ENCODE peak calls at places on chromosomes 4 and X, in nine cellular contexts. E is spleen, Z is K562, Y is prostate gland, A is stomach, Q is HCT116, X is SK-N-SH, V is breast epithelium, D is esophagus muscularis mucosa. N is an unnamed sample.
A peak's percentile ranks its signal among the peaks of the same experiment; 100 is the strongest.

GRCh38 chr4:95181446-95182306 is 367.1 kb downstream of the UNC5C start:
- DNase-seq in E (no peak), Z (peak; percentile 62), Y (no peak), A (no peak), Q (no peak), X (peak; percentile 52), V (no peak), D (peak; percentile 45), N (no peak)

GRCh38 chr4:177356191-177356590 is 46.5 kb downstream of the NEIL3 start:
- DNase-seq in E (no peak), Z (no peak), Y (no peak), A (no peak), Q (no peak), X (no peak), V (no peak), D (no peak), N (no peak)

GRCh38 chr4:45442466-45442865 is 681.4 kb downstream of the GABRG1 start:
- DNase-seq in E (no peak), Z (peak; percentile 1), Y (no peak), A (no peak), Q (no peak), X (peak; percentile 21), V (no peak), D (no peak), N (no peak)

GRCh38 chr4:137509855-137510282 is 22.4 kb downstream of the PCDH18 start:
- DNase-seq in E (no peak), Z (no peak), Y (no peak), A (no peak), Q (peak; percentile 24), X (no peak), V (no peak), D (no peak), N (no peak)

GRCh38 chrX:72271091-72271490 is 6.0 kb downstream of the RPS4X start:
- DNase-seq in E (no peak), Z (no peak), Y (no peak), A (no peak), Q (no peak), X (no peak), V (no peak), D (no peak), N (no peak)

GRCh38 chrX:71167031-71167781 is 22.6 kb downstream of the NLGN3 start:
- DNase-seq in E (peak; percentile 51), Z (no peak), Y (no peak), A (no peak), Q (no peak), X (no peak), V (no peak), D (no peak), N (no peak)

GRCh38 chr4:67700119-67700873 is 659 bp downstream of the UBA6 start:
- DNase-seq in E (no peak), Z (peak; percentile 21), Y (no peak), A (no peak), Q (no peak), X (peak; percentile 15), V (peak; percentile 20), D (no peak), N (no peak)

GRCh38 chr4:2785613-2786012 is 7.3 kb upstream of the SH3BP2 start:
- DNase-seq in E (peak; percentile 68), Z (peak; percentile 36), Y (no peak), A (peak; percentile 37), Q (no peak), X (no peak), V (no peak), D (no peak), N (peak; percentile 50)

GRCh38 chrX:16666541-16666940 is 16.6 kb downstream of the S100G start:
- DNase-seq in E (no peak), Z (no peak), Y (no peak), A (no peak), Q (no peak), X (no peak), V (no peak), D (no peak), N (no peak)

GRCh38 chr4:60724623-60725022 is 475.5 kb upstream of the ADGRL3 start:
- DNase-seq in E (no peak), Z (no peak), Y (no peak), A (no peak), Q (no peak), X (no peak), V (no peak), D (no peak), N (no peak)

GRCh38 chrX:13261348-13261747 is 58.5 kb downstream of the ATXN3L start:
- DNase-seq in E (no peak), Z (no peak), Y (no peak), A (no peak), Q (no peak), X (no peak), V (no peak), D (no peak), N (no peak)

GRCh38 chr4:183832776-183833450 is 72.2 kb upstream of the STOX2 start:
- DNase-seq in E (no peak), Z (no peak), Y (no peak), A (no peak), Q (no peak), X (no peak), V (no peak), D (no peak), N (no peak)

GRCh38 chr4:76053730-76054129 is 17.9 kb upstream of the CXCL11 start:
- DNase-seq in E (no peak), Z (no peak), Y (no peak), A (no peak), Q (no peak), X (no peak), V (no peak), D (no peak), N (no peak)

GRCh38 chr4:24753519-24753918 is 41.9 kb upstream of the SOD3 start:
- DNase-seq in E (no peak), Z (no peak), Y (no peak), A (no peak), Q (no peak), X (no peak), V (no peak), D (no peak), N (no peak)

GRCh38 chrX:24241822-24242648 is 71.8 kb downstream of the SUPT20HL2 start:
- DNase-seq in E (no peak), Z (peak; percentile 51), Y (no peak), A (no peak), Q (no peak), X (peak; percentile 71), V (no peak), D (no peak), N (no peak)

GRCh38 chrX:10634681-10635161 is 14.3 kb upstream of the MID1 start:
- DNase-seq in E (no peak), Z (no peak), Y (no peak), A (no peak), Q (peak; percentile 81), X (no peak), V (no peak), D (no peak), N (no peak)

GRCh38 chrX:94123062-94123461 is 449.1 kb downstream of the FAM133A start:
- DNase-seq in E (no peak), Z (no peak), Y (no peak), A (no peak), Q (no peak), X (no peak), V (no peak), D (no peak), N (no peak)

GRCh38 chr4:110681381-110681780 is 58.5 kb upstream of the PITX2 start:
- DNase-seq in E (no peak), Z (no peak), Y (no peak), A (no peak), Q (no peak), X (no peak), V (no peak), D (no peak), N (no peak)

GRCh38 chr4:98642991-98643426 is 15.4 kb downstream of the TSPAN5 start:
- DNase-seq in E (no peak), Z (no peak), Y (no peak), A (no peak), Q (peak; percentile 68), X (no peak), V (no peak), D (no peak), N (no peak)
- H3K4me1 ChIP-seq in E (peaks cover 10% of the 10 kb centered on the region), Z (no peaks in the 10 kb centered on the region), Y (no peaks in the 10 kb centered on the region), A (peaks cover 10% of the 10 kb centered on the region), Q (peaks cover 74% of the 10 kb centered on the region), X (peaks cover 33% of the 10 kb centered on the region), V (no peaks in the 10 kb centered on the region), D (peaks cover 10% of the 10 kb centered on the region), N (no peaks in the 10 kb centered on the region)

GRCh38 chr4:124275-125081 is at the start of gene ZNF718:
- DNase-seq in E (peak; percentile 96), Z (peak; percentile 92), Y (peak; percentile 95), A (peak; percentile 95), Q (no peak), X (peak; percentile 77), V (peak; percentile 95), D (peak; percentile 98), N (peak; percentile 97)
- TF ChIP-seq POLR2AphosphoS5 in E (peak; percentile 91), Z (peak; percentile 84), Y (peak; percentile 92), A (peak; percentile 88), Q (no peak), X (no peak), V (peak; percentile 81), D (peak; percentile 86), N (peak; percentile 89)

DNA sequence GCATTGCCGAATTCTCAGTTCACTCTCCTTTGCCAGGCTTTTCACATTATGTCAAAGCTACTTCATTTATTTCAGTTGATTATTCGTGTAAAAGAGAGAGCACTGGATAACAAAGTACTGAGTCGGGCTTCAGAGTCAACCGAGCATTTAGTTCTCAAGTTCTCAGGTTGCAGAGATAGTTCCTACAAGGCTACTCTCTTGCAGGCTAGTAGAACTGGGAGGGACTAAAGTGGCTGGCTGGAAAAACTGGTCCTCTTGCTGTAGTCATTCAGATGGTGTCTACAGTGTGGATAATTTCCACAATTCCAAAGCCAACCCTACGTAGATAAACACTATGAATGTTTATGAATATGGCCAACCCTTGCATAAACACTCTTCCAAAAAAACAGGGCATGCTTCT is 4.6 kb upstream of the CCNG2 start:
- DNase-seq in E (no peak), Z (no peak), Y (peak; percentile 58), A (no peak), Q (no peak), X (no peak), V (no peak), D (no peak), N (no peak)
- H3K4me1 ChIP-seq in E (peaks cover 39% of the 10 kb centered on the region), Z (no peaks in the 10 kb centered on the region), Y (no peaks in the 10 kb centered on the region), A (peaks cover 28% of the 10 kb centered on the region), Q (peaks cover 10% of the 10 kb centered on the region), X (no peaks in the 10 kb centered on the region), V (no peaks in the 10 kb centered on the region), D (peaks cover 10% of the 10 kb centered on the region), N (no peaks in the 10 kb centered on the region)

DNA sequence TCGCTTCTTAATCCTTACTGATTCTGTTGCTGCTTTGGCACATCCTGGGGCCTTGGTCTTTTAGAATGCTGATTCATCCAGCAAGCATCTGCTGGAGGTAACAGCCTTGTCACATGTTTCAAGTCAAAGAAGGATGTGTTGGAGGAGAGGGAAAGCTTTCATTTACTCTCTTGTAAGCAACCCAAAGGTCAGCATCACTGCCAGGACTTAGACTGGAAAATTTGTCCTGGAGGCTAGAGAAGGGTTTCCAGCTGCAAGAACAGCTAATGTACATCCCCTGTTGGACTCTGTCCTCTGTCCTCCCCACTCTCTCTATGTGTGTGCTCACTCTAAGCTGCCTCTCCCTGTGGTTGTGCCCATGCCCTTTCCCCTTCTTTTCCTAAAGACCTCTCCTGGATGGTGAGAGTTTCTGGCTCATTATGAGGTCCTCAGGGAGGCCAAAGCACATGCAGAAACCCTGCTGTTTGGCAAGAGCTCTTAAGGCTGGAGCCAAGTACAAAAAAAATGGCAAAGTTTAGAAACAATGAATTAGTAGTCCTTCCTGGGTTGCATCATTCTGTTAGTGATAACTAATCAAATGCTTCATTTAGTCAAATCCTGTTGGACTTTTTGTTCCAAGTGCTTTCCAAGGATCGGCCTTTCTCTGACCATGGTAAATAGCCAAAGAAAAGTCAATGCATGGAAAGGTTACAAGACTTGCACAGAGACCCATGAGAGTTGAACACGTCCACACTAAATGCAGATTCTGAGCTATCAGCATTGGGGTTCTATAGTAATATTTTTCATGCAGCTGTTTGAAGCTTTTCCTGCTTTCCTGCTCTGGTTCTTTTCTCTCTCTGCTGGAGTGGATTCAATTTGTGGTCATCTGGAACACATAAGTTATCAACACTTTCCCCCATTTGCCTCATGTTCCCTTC is 13.5 kb upstream of the SRPX start:
- DNase-seq in E (no peak), Z (no peak), Y (no peak), A (no peak), Q (no peak), X (no peak), V (peak; percentile 26), D (no peak), N (peak; percentile 75)
- TF ChIP-seq POLR2AphosphoS5 in E (no peak), Z (no peak), Y (no peak), A (peak; percentile 16), Q (no peak), X (no peak), V (peak; percentile 29), D (no peak), N (peak; percentile 61)

N was measured in sigmoid colon.